ENCODE peak calls at places on chromosomes 13 and 19, in six cellular contexts. T, K, H, X, Y and E are unnamed samples.

GRCh38 chr13:79581870-79582315 is 100.9 kb downstream of the NDFIP2 start:
- DNase-seq in T (peak; percentile 63), K (peak; percentile 84), H (peak; percentile 82), X (peak; percentile 53), Y (peak; percentile 66), E (peak; percentile 40)

GRCh38 chr13:46962286-46962941 is 65.6 kb upstream of the HTR2A start:
- DNase-seq in T (peak; percentile 65), K (peak; percentile 72), H (peak; percentile 85), X (no peak), Y (no peak), E (peak; percentile 3)

GRCh38 chr13:110359840-110360301 is 52.8 kb downstream of the COL4A2 start:
- DNase-seq in T (no peak), K (no peak), H (no peak), X (no peak), Y (no peak), E (no peak)

GRCh38 chr19:4077011-4077382 is 10.3 kb upstream of the ZBTB7A start:
- DNase-seq in T (no peak), K (no peak), H (no peak), X (no peak), Y (no peak), E (no peak)

GRCh38 chr13:98500963-98501421 is 75.9 kb downstream of the STK24 start:
- DNase-seq in T (no peak), K (no peak), H (no peak), X (no peak), Y (peak; percentile 18), E (no peak)

GRCh38 chr19:41868120-41868988 is 8.3 kb downstream of the RPS19 start:
- DNase-seq in T (no peak), K (no peak), H (no peak), X (peak; percentile 16), Y (no peak), E (no peak)

GRCh38 chr13:32642316-32642715 is 56.1 kb downstream of the PDS5B start:
- DNase-seq in T (no peak), K (no peak), H (no peak), X (no peak), Y (no peak), E (no peak)

GRCh38 chr19:47019431-47020041 is at the start of gene NPAS1:
- DNase-seq in T (no peak), K (no peak), H (no peak), X (no peak), Y (no peak), E (no peak)

GRCh38 chr19:36041831-36042230 is 9.2 kb upstream of the CLIP3 start:
- DNase-seq in T (peak; percentile 90), K (peak; percentile 44), H (no peak), X (no peak), Y (no peak), E (peak; percentile 91)

GRCh38 chr13:91280806-91281205 is 66.7 kb upstream of the MIR17HG start:
- DNase-seq in T (peak; percentile 3), K (peak; percentile 43), H (peak; percentile 62), X (no peak), Y (no peak), E (no peak)

GRCh38 chr13:110468986-110469495 is 92.5 kb downstream of the RAB20 start:
- DNase-seq in T (no peak), K (no peak), H (no peak), X (no peak), Y (no peak), E (no peak)

GRCh38 chr19:48284891-48285290 is 15.0 kb downstream of the ZNF114 start:
- DNase-seq in T (peak; percentile 77), K (no peak), H (no peak), X (no peak), Y (no peak), E (no peak)

GRCh38 chr13:31073859-31074718 is 87.6 kb downstream of the HSPH1 start:
- DNase-seq in T (peak; percentile 10), K (peak; percentile 42), H (peak; percentile 43), X (no peak), Y (no peak), E (no peak)

GRCh38 chr13:20495087-20496023 is 30.3 kb downstream of the CRYL1 start:
- DNase-seq in T (peak; percentile 67), K (peak; percentile 68), H (peak; percentile 60), X (no peak), Y (no peak), E (peak; percentile 68)

GRCh38 chr19:47511128-47511517 is 3.7 kb downstream of the NAPA start:
- DNase-seq in T (no peak), K (peak; percentile 32), H (no peak), X (peak; percentile 77), Y (no peak), E (peak; percentile 47)